ENCODE peak calls at places on chromosomes 12 and 14, in eight cellular contexts. F is BE2C, W is GM23338, T is RWPE1, K is A549, N is GM20000, Y is WERI-Rb-1, Z is left ventricle myocardium inferior. P is an unnamed sample.

GRCh38 chr12:46185686-46186085 is 83.2 kb downstream of the SLC38A1 start:
- DNase-seq in N (no peak), T (no peak), K (no peak), W (no peak), Z (no peak), F (no peak), Y (no peak), P (no peak)

GRCh38 chr14:49586673-49587460 is 687 bp upstream of the RPS29 start:
- DNase-seq in T (peak; percentile 52), Z (no peak), K (peak; percentile 51), Y (peak; percentile 38), W (peak; percentile 79), N (peak; percentile 32), F (peak; percentile 69), P (peak; percentile 30)

GRCh38 chr12:20125259-20125919 is 242.9 kb upstream of the PDE3A start:
- DNase-seq in Y (no peak), T (no peak), N (no peak), Z (no peak), F (no peak), W (no peak), K (no peak), P (no peak)

GRCh38 chr14:22614240-22614799 is 16.2 kb downstream of the ABHD4 start:
- DNase-seq in Y (no peak), W (no peak), K (peak; percentile 81), F (no peak), N (no peak), Z (no peak), T (peak; percentile 94), P (peak; percentile 62)

GRCh38 chr14:66813636-66814035 is 305.7 kb downstream of the GPHN start:
- DNase-seq in K (no peak), W (no peak), Z (no peak), T (no peak), Y (no peak), N (no peak), F (no peak), P (no peak)

GRCh38 chr14:90017371-90017770 is 44.4 kb upstream of the KCNK13 start:
- DNase-seq in Y (no peak), K (no peak), Z (no peak), T (no peak), F (no peak), W (no peak), N (no peak), P (no peak)

GRCh38 chr12:93078092-93078491 is 149.0 kb upstream of the EEA1 start:
- DNase-seq in Y (no peak), Z (no peak), T (no peak), N (no peak), F (no peak), W (no peak), K (no peak), P (no peak)

GRCh38 chr14:94136575-94137331 is 7.3 kb upstream of the IFI27L2 start:
- DNase-seq in T (peak; percentile 68), Y (peak; percentile 89), W (peak; percentile 94), N (peak; percentile 73), F (peak; percentile 90), K (peak; percentile 74), Z (peak; percentile 86), P (peak; percentile 92)

GRCh38 chr14:97634786-97635185 is 837.6 kb downstream of the VRK1 start:
- DNase-seq in Z (no peak), F (no peak), N (no peak), K (no peak), Y (no peak), W (peak; percentile 69), T (no peak), P (no peak)

GRCh38 chr12:45483571-45483970 is 245.9 kb upstream of the ARID2 start:
- DNase-seq in Y (no peak), W (no peak), K (no peak), T (no peak), F (no peak), Z (peak; percentile 26), N (no peak), P (no peak)

GRCh38 chr14:70692210-70692609 is 50.5 kb downstream of the TTC9 start:
- DNase-seq in F (no peak), N (no peak), K (no peak), W (no peak), Y (no peak), Z (peak; percentile 30), T (no peak), P (no peak)

GRCh38 chr12:23493690-23494101 is 455.8 kb downstream of the SOX5 start:
- DNase-seq in T (no peak), W (no peak), K (no peak), Z (no peak), Y (no peak), N (no peak), F (no peak), P (no peak)

GRCh38 chr14:74882103-74882920 is 596 bp downstream of the DLST start:
- DNase-seq in Z (peak; percentile 34), K (peak; percentile 43), F (peak; percentile 30), T (peak; percentile 75), Y (no peak), W (peak; percentile 65), N (no peak), P (peak; percentile 57)

DNA sequence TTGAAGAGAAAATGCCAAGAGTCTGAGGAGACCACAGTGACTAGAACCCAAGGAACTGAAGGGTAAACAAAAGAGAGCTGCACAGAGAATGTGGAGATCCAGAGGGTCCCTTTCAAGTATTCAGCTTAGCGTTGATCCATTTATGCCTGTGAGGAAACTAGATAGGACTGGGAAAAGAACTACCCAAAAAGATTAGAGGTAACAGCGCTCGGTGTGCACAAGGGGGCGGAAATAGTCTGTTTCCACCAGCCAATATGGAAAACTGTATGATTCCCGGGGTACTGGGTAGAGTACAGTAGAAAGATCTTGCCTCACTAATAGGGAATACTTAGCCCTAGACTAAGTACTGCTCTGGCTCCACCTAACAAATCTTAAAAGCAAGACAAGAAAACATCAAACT is 135.5 kb downstream of the DPF3 start:
- DNase-seq in W (peak; percentile 63), F (no peak), Y (no peak), K (no peak), N (no peak), Z (no peak), T (no peak), P (no peak)
- TF ChIP-seq CTCF in W (peak; percentile 64), F (no peak), Y (no peak), K (no peak), N (no peak), Z (no peak), T (no peak), P (no peak)

GRCh38 chr12:13000616-13000934 is 510 bp upstream of the HEBP1 start:
- DNase-seq in Z (no peak), F (no peak), K (peak; percentile 58), Y (no peak), T (peak; percentile 41), N (peak; percentile 66), W (peak; percentile 64), P (no peak)

GRCh38 chr12:12998248-12998647 is 1.8 kb downstream of the HEBP1 start:
- DNase-seq in Z (no peak), F (no peak), K (no peak), Y (no peak), W (no peak), N (no peak), T (no peak), P (no peak)

GRCh38 chr12:12999959-13000615 is at the start of gene HEBP1:
- DNase-seq in N (peak; percentile 99), T (peak; percentile 96), F (peak; percentile 96), W (peak; percentile 94), Z (peak; percentile 97), Y (peak; percentile 87), K (peak; percentile 90), P (peak; percentile 99)

GRCh38 chr12:12997734-12998133 is 2.3 kb downstream of the HEBP1 start:
- DNase-seq in W (no peak), Z (no peak), T (no peak), F (no peak), N (no peak), Y (no peak), K (no peak), P (no peak)

GRCh38 chr12:12999276-12999958 is 648 bp downstream of the HEBP1 start:
- DNase-seq in F (no peak), Y (no peak), Z (no peak), W (peak; percentile 69), T (peak; percentile 34), K (peak; percentile 37), N (no peak), P (no peak)
- TF ChIP-seq CTCF in F (no peak), Y (no peak), Z (no peak), W (no peak), T (no peak), K (no peak), N (no peak), P (no peak)

GRCh38 chr12:110354172-110354780 is 49.2 kb downstream of the ANAPC7 start:
- DNase-seq in F (no peak), T (no peak), Z (no peak), Y (no peak), N (no peak), K (no peak), W (no peak), P (no peak)

GRCh38 chr12:110352401-110352800 is 51.1 kb downstream of the ANAPC7 start:
- DNase-seq in Y (no peak), Z (no peak), W (no peak), N (no peak), T (no peak), F (no peak), K (no peak), P (no peak)

GRCh38 chr12:110353211-110353965 is 50.1 kb downstream of the ANAPC7 start:
- DNase-seq in W (no peak), K (no peak), Y (no peak), Z (no peak), F (no peak), T (no peak), N (no peak), P (no peak)

GRCh38 chr12:110351119-110351518 is 52.4 kb downstream of the ANAPC7 start:
- DNase-seq in F (no peak), Y (no peak), Z (no peak), N (no peak), K (no peak), W (no peak), T (no peak), P (no peak)

DNA sequence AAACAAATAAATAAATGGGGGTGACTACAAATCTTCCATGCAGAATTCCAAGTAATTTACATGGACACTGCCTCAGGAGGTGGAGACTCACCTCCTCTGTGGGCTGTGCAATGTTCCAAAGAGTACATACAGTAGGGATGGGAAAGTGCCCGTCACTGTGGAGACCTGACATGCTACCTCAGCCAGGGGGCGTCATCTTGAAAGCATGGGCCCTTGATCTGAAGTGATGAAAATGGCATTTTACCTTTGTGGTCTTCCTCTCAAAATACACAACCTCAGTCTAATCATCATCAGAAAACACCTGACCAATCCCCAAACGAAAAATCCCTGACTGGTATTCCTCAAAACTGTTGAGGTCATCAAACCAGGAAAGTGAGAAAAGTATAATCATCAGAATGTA is 48.4 kb downstream of the ANAPC7 start:
- DNase-seq in F (peak; percentile 42), T (peak; percentile 44), K (peak; percentile 68), Z (no peak), Y (no peak), N (peak; percentile 53), W (peak; percentile 87), P (peak; percentile 19)
- TF ChIP-seq CTCF in F (peak; percentile 77), T (no peak), K (peak; percentile 34), Z (peak; percentile 45), Y (peak; percentile 58), N (peak; percentile 41), W (peak; percentile 77), P (no peak)

DNA sequence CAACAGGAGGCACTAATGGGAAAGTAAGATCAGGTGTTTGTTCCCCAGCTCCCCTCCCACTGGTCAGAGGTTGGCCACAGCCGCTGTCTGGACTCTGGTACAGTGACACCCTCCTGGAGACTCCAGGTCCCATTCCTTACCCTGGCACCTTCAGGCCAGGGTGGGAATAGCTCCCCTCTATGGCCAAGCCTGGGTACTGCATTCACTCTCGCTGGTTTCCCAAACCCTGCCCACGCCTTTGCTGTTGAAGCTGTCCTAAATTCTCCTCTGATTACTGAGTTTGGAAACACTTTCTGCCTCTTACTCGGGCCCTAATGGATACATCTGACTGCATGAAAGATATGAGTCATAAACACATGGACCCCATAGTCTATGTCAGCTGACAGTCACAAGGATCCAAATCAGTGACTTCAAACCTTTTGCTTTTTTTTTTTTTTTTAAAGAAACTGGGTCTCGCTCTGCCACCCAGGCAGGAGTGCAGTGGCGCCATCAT is 17.9 kb downstream of the HRK start:
- DNase-seq in K (no peak), T (no peak), Z (no peak), W (peak; percentile 82), Y (peak; percentile 44), F (peak; percentile 23), N (no peak), P (peak; percentile 24)
- TF ChIP-seq CTCF in K (peak; percentile 46), T (no peak), Z (peak; percentile 25), W (peak; percentile 81), Y (peak; percentile 95), F (peak; percentile 78), N (peak; percentile 30), P (peak; percentile 56)